ENCODE peak calls at places on chromosomes 11 and 22, in eight cellular contexts. T is neural progenitor cell, D is HepG2, P is HCT116, E is H1, O is MM.1S, Y is neuronal stem cell, J is GM23248. S is an unnamed sample.

GRCh38 chr11:29432719-29433325 is 584.0 kb downstream of the KCNA4 start:
- DNase-seq in P (peak), J (peak), E (no peak), D (peak), Y (no peak), T (peak), O (peak), S (peak)

GRCh38 chr11:690738-691633 is 4.0 kb downstream of the DEAF1 start:
- DNase-seq in D (no peak), J (no peak), O (no peak), T (no peak), P (no peak), Y (no peak), E (no peak), S (no peak)

GRCh38 chr22:12601870-12602779 is 2925.9 kb upstream of the OR11H1 start:
- DNase-seq in O (no peak), Y (no peak), J (no peak), P (no peak), E (no peak), T (no peak), D (peak), S (no peak)

GRCh38 chr11:35009191-35009940 is 92.9 kb downstream of the PDHX start:
- DNase-seq in D (peak), O (no peak), P (peak), T (no peak), E (no peak), J (peak), Y (no peak), S (peak)

GRCh38 chr11:85835263-85835662 is 19.9 kb upstream of the CCDC83 start:
- DNase-seq in O (no peak), J (no peak), D (no peak), T (no peak), Y (no peak), E (no peak), P (no peak), S (no peak)

GRCh38 chr11:41842673-41843072 is 383.2 kb upstream of the LRRC4C start:
- DNase-seq in Y (no peak), P (no peak), O (no peak), T (no peak), D (no peak), E (no peak), J (no peak), S (no peak)

GRCh38 chr11:122745111-122745510 is 89.6 kb downstream of the UBASH3B start:
- DNase-seq in J (no peak), T (no peak), Y (no peak), P (no peak), O (no peak), D (no peak), E (no peak), S (no peak)

GRCh38 chr11:67268684-67269268 is 2.5 kb downstream of the GRK2 start:
- DNase-seq in O (no peak), Y (no peak), J (no peak), E (no peak), D (no peak), T (no peak), P (no peak), S (no peak)

GRCh38 chr11:122098223-122098980 is 17.6 kb downstream of the BLID start:
- DNase-seq in E (no peak), Y (no peak), O (no peak), T (no peak), J (no peak), P (no peak), D (no peak), S (no peak)

GRCh38 chr11:113563766-113564165 is 88.6 kb upstream of the DRD2 start:
- DNase-seq in E (no peak), O (no peak), D (no peak), T (no peak), J (peak), Y (no peak), P (no peak), S (peak)

GRCh38 chr11:116595305-116595880 is 177.4 kb downstream of the BUD13 start:
- DNase-seq in D (no peak), T (no peak), E (no peak), J (no peak), Y (no peak), P (no peak), O (no peak), S (no peak)

GRCh38 chr22:33023119-33023827 is 34.9 kb downstream of the SYN3 start:
- DNase-seq in O (no peak), T (no peak), D (no peak), E (peak), P (no peak), J (no peak), Y (no peak), S (no peak)

GRCh38 chr11:104222464-104222863 is 58.5 kb upstream of the PDGFD start:
- DNase-seq in E (no peak), T (no peak), D (no peak), J (no peak), P (no peak), O (no peak), Y (no peak), S (no peak)

GRCh38 chr22:33070600-33070999 is 12.4 kb upstream of the SYN3 start:
- DNase-seq in D (no peak), O (no peak), T (peak), P (no peak), J (no peak), E (no peak), Y (no peak), S (no peak)

GRCh38 chr22:40499187-40499753 is 128.9 kb downstream of the SGSM3 start:
- DNase-seq in E (no peak), J (peak), Y (no peak), T (no peak), O (peak), P (peak), D (peak), S (peak)

GRCh38 chr11:93895106-93895862 is 44.9 kb upstream of the VSTM5 start:
- DNase-seq in E (no peak), D (peak), T (peak), P (peak), Y (peak), O (peak), J (peak), S (peak)

GRCh38 chr22:42803454-42803853 is 53.6 kb downstream of the ARFGAP3 start:
- DNase-seq in P (no peak), J (no peak), E (no peak), D (no peak), Y (no peak), T (no peak), O (no peak), S (no peak)

GRCh38 chr11:11148104-11148509 is 204.9 kb downstream of the CSNK2A3 start:
- DNase-seq in J (peak), T (peak), E (peak), D (no peak), Y (no peak), O (no peak), P (no peak), S (peak)

GRCh38 chr11:117427356-117427874 is 99.8 kb downstream of the CEP164 start:
- DNase-seq in T (no peak), Y (no peak), D (no peak), O (no peak), J (no peak), P (no peak), E (no peak), S (no peak)

GRCh38 chr11:59247535-59248227 is 35.0 kb upstream of the MPEG1 start:
- DNase-seq in O (no peak), T (no peak), Y (no peak), P (no peak), D (no peak), J (peak), E (no peak), S (peak)

GRCh38 chr11:104118105-104118762 is 45.7 kb downstream of the PDGFD start:
- DNase-seq in E (no peak), P (no peak), O (no peak), Y (no peak), D (no peak), J (no peak), T (no peak), S (no peak)

GRCh38 chr11:17890333-17890732 is 122.5 kb downstream of the SERGEF start:
- DNase-seq in T (no peak), D (no peak), J (peak), O (no peak), E (no peak), P (no peak), Y (no peak), S (no peak)

GRCh38 chr22:35591696-35592417 is 25.3 kb downstream of the MB start:
- DNase-seq in T (no peak), P (no peak), E (no peak), J (no peak), Y (no peak), O (no peak), D (no peak), S (no peak)

GRCh38 chr11:64036081-64037026 is 623 bp downstream of the FLRT1 start:
- DNase-seq in Y (no peak), D (no peak), P (no peak), O (no peak), J (peak), T (peak), E (no peak), S (peak)

GRCh38 chr11:29018631-29019030 is 910.4 kb downstream of the METTL15 start:
- DNase-seq in E (no peak), P (no peak), D (no peak), Y (no peak), J (peak), O (no peak), T (no peak), S (peak)

GRCh38 chr22:50007057-50007511 is 5.5 kb downstream of the IL17REL start:
- DNase-seq in T (no peak), J (no peak), O (no peak), Y (no peak), P (no peak), D (no peak), E (no peak), S (no peak)

GRCh38 chr22:49765091-49765771 is 62.4 kb downstream of the BRD1 start:
- DNase-seq in Y (no peak), D (no peak), T (no peak), P (no peak), O (no peak), E (peak), J (no peak), S (no peak)

GRCh38 chr11:109364851-109365250 is 57.1 kb upstream of the C11orf87 start:
- DNase-seq in P (no peak), J (no peak), Y (no peak), O (no peak), E (no peak), T (no peak), D (no peak), S (no peak)

DNA sequence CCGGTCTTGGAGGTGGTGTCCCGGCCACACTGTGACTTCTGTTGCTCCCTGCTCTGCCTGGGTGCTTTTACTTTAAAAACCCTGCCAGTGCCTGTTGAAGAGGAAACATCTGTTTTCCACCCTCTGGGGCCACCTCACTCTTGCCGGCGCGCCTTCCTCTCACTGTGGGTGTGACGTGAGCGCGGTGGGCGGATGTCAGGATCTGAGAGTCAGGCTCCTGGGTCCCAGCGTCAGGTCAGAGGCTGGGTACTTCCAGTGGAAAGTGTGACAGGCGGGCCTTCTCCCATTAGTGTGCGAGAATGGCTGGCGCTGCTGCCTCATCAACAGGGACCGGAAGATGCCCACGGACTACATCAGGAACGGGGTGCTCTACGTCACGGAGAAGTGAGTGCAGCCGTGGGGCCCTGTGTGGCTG is 54.2 kb downstream of the GRAMD4 start:
- DNase-seq in J (no peak), T (no peak), E (no peak), O (no peak), Y (no peak), D (no peak), P (no peak), S (no peak)
- H3K9ac ChIP-seq in J (no peak), T (no peak), E (no peak), O (no peak), Y (no peak), D (no peak), P (no peak), S (no peak)

GRCh38 chr11:69157822-69158231 is 2.1 kb downstream of the SMIM38 start:
- DNase-seq in J (no peak), O (no peak), E (no peak), Y (no peak), D (no peak), T (no peak), P (no peak), S (no peak)
- H3K9ac ChIP-seq in J (no peak), O (no peak), E (no peak), Y (peak), D (peak), T (no peak), P (no peak), S (no peak)

DNA sequence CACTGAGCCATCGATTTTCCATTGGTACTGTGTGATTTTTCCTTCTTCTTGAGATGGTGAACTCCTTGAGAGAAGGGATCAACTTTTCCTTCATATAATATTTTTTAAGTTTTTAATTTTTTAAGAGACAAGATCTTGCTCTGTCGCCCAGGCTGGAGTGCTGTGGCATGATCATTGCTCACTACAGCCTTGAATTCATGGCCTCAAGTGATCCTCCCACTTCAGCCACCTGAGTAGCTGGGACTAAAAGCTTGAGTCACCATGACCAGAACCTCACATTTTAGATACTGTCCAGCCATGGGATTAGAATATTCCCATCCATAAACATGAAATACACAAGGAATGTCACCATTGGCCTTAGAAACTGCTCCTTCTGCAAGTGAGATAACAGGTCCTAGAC is 66.9 kb upstream of the CHRM4 start:
- DNase-seq in Y (no peak), P (no peak), T (no peak), O (no peak), E (no peak), J (no peak), D (no peak), S (no peak)
- H3K9ac ChIP-seq in Y (no peak), P (no peak), T (no peak), O (no peak), E (no peak), J (no peak), D (no peak), S (no peak)

GRCh38 chr11:83061883-83062282 is 9.8 kb downstream of the RAB30 start:
- DNase-seq in T (no peak), O (peak), Y (no peak), E (no peak), J (no peak), P (no peak), D (no peak), S (no peak)

GRCh38 chr11:83063073-83063754 is 8.5 kb downstream of the RAB30 start:
- DNase-seq in Y (no peak), E (no peak), P (no peak), T (no peak), D (no peak), J (peak), O (peak), S (no peak)

GRCh38 chr11:83060965-83061364 is 10.7 kb downstream of the RAB30 start:
- DNase-seq in E (no peak), Y (no peak), O (no peak), D (no peak), T (no peak), J (no peak), P (no peak), S (no peak)

GRCh38 chr11:83068573-83068972 is 3.1 kb downstream of the RAB30 start:
- DNase-seq in O (no peak), D (no peak), J (no peak), E (no peak), Y (no peak), T (no peak), P (no peak), S (no peak)

DNA sequence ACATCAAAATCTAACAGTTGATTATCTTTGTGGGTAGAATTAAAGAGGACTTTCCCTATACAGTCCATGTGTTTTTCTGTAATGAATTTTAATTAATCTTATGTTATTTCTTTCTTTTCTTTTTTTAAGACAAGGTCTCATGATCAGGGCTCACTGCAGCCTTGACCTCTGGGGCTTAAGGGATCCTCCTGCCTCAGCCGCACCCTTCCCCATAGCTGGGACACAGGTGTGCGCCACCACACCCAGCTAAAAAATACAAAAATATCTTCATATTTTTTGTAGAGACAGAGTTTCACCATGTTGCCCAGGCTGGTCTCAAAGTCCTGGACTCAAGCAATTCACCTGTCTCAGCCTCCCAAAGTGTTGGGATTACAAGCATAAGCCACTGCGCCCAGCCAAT is 7.7 kb downstream of the RAB30 start:
- DNase-seq in Y (no peak), D (no peak), T (no peak), O (no peak), J (no peak), E (no peak), P (no peak), S (no peak)
- H3K9ac ChIP-seq in Y (no peak), D (no peak), T (no peak), O (peak), J (no peak), E (no peak), P (no peak), S (no peak)

GRCh38 chr11:32792948-32793475 is 1.4 kb downstream of the CCDC73 start:
- DNase-seq in J (peak), O (peak), D (peak), T (peak), E (peak), Y (peak), P (peak), S (peak)

GRCh38 chr11:32794439-32794838 is at the start of gene CCDC73:
- DNase-seq in P (no peak), Y (no peak), T (no peak), J (no peak), D (no peak), E (no peak), O (no peak), S (no peak)

GRCh38 chr11:32796425-32796824 is 2.0 kb upstream of the CCDC73 start:
- DNase-seq in J (no peak), P (no peak), O (no peak), T (no peak), Y (no peak), D (no peak), E (no peak), S (peak)

GRCh38 chr11:32790916-32791315 is 3.5 kb downstream of the CCDC73 start:
- DNase-seq in E (no peak), T (no peak), P (no peak), D (no peak), J (no peak), O (no peak), Y (no peak), S (no peak)

DNA sequence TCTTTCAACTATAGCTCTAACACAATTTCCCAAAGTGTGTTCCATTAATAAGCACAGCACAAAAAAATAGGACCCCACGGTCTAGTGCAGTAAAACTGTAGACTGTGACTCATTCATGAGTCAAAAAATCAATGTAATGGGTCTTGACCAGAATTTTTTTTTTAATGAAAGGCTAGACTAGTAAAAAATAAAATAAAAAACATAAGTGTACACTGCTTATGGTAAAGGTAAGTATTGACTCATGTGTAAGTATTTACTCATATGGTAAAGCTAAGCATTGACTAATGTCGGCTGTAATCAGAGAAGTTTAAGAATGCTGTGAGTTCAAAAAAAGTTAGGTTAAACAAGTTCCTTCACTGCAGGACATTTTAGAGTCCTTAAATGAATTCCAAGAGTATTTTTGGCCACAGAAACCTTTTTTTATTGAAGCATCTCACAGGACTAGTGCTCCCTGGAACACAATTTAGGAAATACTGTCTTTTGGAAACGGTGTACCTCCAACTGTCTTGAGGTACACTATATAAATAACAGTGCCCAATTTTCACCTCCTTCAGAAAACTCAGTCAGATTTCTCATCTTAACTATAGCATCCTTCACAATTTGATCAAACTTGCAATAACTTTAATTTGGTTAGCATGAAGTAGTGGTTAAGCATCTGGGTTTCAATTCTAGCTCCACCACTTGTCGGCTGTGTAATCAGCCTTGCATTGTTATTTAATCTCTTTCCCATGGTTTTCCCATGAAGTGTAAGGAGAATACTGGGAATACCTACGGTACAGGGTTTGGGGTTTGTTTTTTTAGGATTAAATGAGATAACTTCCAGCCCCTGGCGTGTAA is 2.1 kb downstream of the CCDC73 start:
- DNase-seq in Y (no peak), J (no peak), D (no peak), P (peak), O (no peak), T (peak), E (no peak), S (no peak)
- H3K9ac ChIP-seq in Y (no peak), J (no peak), D (no peak), P (no peak), O (no peak), T (no peak), E (no peak), S (no peak)

GRCh38 chr22:19176732-19177131 is 1.8 kb downstream of the SLC25A1 start:
- DNase-seq in P (no peak), D (no peak), Y (no peak), T (peak), J (no peak), O (no peak), E (no peak), S (no peak)

GRCh38 chr22:19174106-19175025 is 4.2 kb downstream of the SLC25A1 start:
- DNase-seq in O (no peak), E (peak), P (no peak), J (peak), D (peak), T (peak), Y (no peak), S (peak)

GRCh38 chr22:19175602-19176174 is 2.8 kb downstream of the SLC25A1 start:
- DNase-seq in Y (no peak), D (no peak), T (peak), J (no peak), E (no peak), P (no peak), O (no peak), S (no peak)

GRCh38 chr22:19176175-19176630 is 2.3 kb downstream of the SLC25A1 start:
- DNase-seq in T (peak), P (no peak), J (no peak), Y (no peak), D (no peak), E (peak), O (no peak), S (no peak)

DNA sequence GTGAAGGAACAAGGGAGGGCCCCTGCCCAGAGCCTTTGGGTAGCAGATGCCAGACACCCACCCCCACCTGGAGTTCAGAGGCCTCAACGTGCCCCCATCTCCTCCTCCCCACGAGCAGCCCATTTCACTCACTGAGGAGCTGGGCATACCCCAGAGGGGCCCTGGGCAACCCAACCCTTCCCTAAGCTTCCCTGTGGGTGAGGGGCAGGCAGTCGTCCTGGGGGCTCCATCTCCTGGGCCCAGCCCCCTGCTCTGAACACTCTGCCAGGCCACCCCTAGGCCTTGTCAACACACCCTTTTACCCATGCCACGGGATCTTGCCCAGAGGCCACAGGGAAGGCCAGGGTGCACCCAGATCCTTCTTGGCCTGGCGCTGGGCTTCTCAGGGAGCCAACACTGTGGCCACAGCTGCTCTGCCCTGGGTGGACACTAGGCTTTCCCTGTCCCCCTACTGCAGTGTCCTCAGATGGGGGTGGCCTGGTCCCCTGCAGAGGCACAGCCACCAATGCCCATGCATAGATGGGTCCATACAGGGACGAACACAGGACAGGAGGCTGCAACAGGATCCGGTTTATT is 3.4 kb downstream of the SLC25A1 start:
- DNase-seq in O (no peak), E (no peak), T (peak), Y (no peak), P (no peak), J (no peak), D (no peak), S (no peak)
- H3K9ac ChIP-seq in O (no peak), E (no peak), T (no peak), Y (peak), P (no peak), J (peak), D (peak), S (no peak)